ENCODE peak calls at places on chromosomes 1 and 21, in five cellular contexts. One of them, this sample, is unnamed.
A peak's percentile ranks its signal among the peaks of the same experiment; 100 is the strongest.

GRCh38 chr1:23745515-23745914 is 2.2 kb downstream of the ELOA start:
- DNase-seq in body of pancreas: peak; percentile 69
- DNase-seq in CD8-positive, alpha-beta memory T cell: no peak
- DNase-seq in GM23248: peak; percentile 70
- DNase-seq in AG04450: no peak
- DNase-seq in this sample: no peak

GRCh38 chr1:92356956-92357355 is 58.1 kb downstream of the RPAP2 start:
- DNase-seq in body of pancreas: no peak
- DNase-seq in CD8-positive, alpha-beta memory T cell: no peak
- DNase-seq in GM23248: peak; percentile 70
- DNase-seq in AG04450: peak; percentile 65
- DNase-seq in this sample: peak; percentile 20

GRCh38 chr1:202638019-202638887 is 72.0 kb downstream of the SYT2 start:
- DNase-seq in body of pancreas: no peak
- DNase-seq in CD8-positive, alpha-beta memory T cell: no peak
- DNase-seq in GM23248: no peak
- DNase-seq in AG04450: no peak
- DNase-seq in this sample: no peak

GRCh38 chr1:108049083-108049819 is 84.3 kb upstream of the VAV3 start:
- DNase-seq in body of pancreas: no peak
- DNase-seq in CD8-positive, alpha-beta memory T cell: no peak
- DNase-seq in GM23248: peak; percentile 61
- DNase-seq in AG04450: no peak
- DNase-seq in this sample: no peak

GRCh38 chr1:153515504-153516394 is 20.0 kb downstream of the S100A6 start:
- DNase-seq in body of pancreas: no peak
- DNase-seq in CD8-positive, alpha-beta memory T cell: no peak
- DNase-seq in GM23248: no peak
- DNase-seq in AG04450: no peak
- DNase-seq in this sample: no peak

GRCh38 chr1:109788695-109789521 is 25.2 kb upstream of the EPS8L3 start:
- DNase-seq in body of pancreas: no peak
- DNase-seq in CD8-positive, alpha-beta memory T cell: no peak
- DNase-seq in GM23248: peak; percentile 50
- DNase-seq in AG04450: no peak
- DNase-seq in this sample: no peak

GRCh38 chr1:29548091-29548490 is 311.8 kb downstream of the PTPRU start:
- DNase-seq in body of pancreas: no peak
- DNase-seq in CD8-positive, alpha-beta memory T cell: no peak
- DNase-seq in GM23248: no peak
- DNase-seq in AG04450: no peak
- DNase-seq in this sample: no peak

GRCh38 chr1:185483647-185484450 is 166.8 kb upstream of the IVNS1ABP start:
- DNase-seq in body of pancreas: no peak
- DNase-seq in CD8-positive, alpha-beta memory T cell: no peak
- DNase-seq in GM23248: peak; percentile 97
- DNase-seq in AG04450: peak; percentile 51
- DNase-seq in this sample: peak; percentile 89

GRCh38 chr21:34802180-34802899 is 133.5 kb downstream of the CLIC6 start:
- DNase-seq in body of pancreas: no peak
- DNase-seq in CD8-positive, alpha-beta memory T cell: no peak
- DNase-seq in GM23248: peak; percentile 61
- DNase-seq in AG04450: no peak
- DNase-seq in this sample: no peak

GRCh38 chr1:22038036-22038435 is 14.5 kb upstream of the CDC42 start:
- DNase-seq in body of pancreas: no peak
- DNase-seq in CD8-positive, alpha-beta memory T cell: no peak
- DNase-seq in GM23248: peak; percentile 56
- DNase-seq in AG04450: no peak
- DNase-seq in this sample: no peak

GRCh38 chr1:182413969-182414368 is 13.5 kb upstream of the TEDDM1 start:
- DNase-seq in body of pancreas: no peak
- DNase-seq in CD8-positive, alpha-beta memory T cell: no peak
- DNase-seq in GM23248: no peak
- DNase-seq in AG04450: no peak
- DNase-seq in this sample: no peak

GRCh38 chr21:45596704-45597318 is 46.7 kb upstream of the PCBP3 start:
- DNase-seq in body of pancreas: peak; percentile 82
- DNase-seq in CD8-positive, alpha-beta memory T cell: peak; percentile 81
- DNase-seq in GM23248: peak; percentile 65
- DNase-seq in AG04450: no peak
- DNase-seq in this sample: no peak

GRCh38 chr21:15617968-15618367 is 111.8 kb upstream of the USP25 start:
- DNase-seq in body of pancreas: no peak
- DNase-seq in CD8-positive, alpha-beta memory T cell: no peak
- DNase-seq in GM23248: peak; percentile 57
- DNase-seq in AG04450: no peak
- DNase-seq in this sample: peak; percentile 73

GRCh38 chr1:20200966-20201365 is 14.6 kb upstream of the PLA2G2C start:
- DNase-seq in body of pancreas: no peak
- DNase-seq in CD8-positive, alpha-beta memory T cell: no peak
- DNase-seq in GM23248: no peak
- DNase-seq in AG04450: no peak
- DNase-seq in this sample: no peak

GRCh38 chr1:33255347-33256311 is 663 bp upstream of the ZNF362 start:
- DNase-seq in body of pancreas: peak; percentile 76
- DNase-seq in CD8-positive, alpha-beta memory T cell: no peak
- DNase-seq in GM23248: peak; percentile 73
- DNase-seq in AG04450: no peak
- DNase-seq in this sample: peak; percentile 32

GRCh38 chr1:9767964-9768668 is 55.6 kb downstream of the CLSTN1 start:
- DNase-seq in body of pancreas: no peak
- DNase-seq in CD8-positive, alpha-beta memory T cell: peak; percentile 3
- DNase-seq in GM23248: no peak
- DNase-seq in AG04450: no peak
- DNase-seq in this sample: no peak

GRCh38 chr1:94061513-94062443 is 59.2 kb downstream of the ABCA4 start:
- DNase-seq in body of pancreas: peak; percentile 79
- DNase-seq in CD8-positive, alpha-beta memory T cell: no peak
- DNase-seq in GM23248: peak; percentile 81
- DNase-seq in AG04450: peak; percentile 57
- DNase-seq in this sample: peak; percentile 72

GRCh38 chr21:44345495-44345894 is 6.3 kb upstream of the CFAP410 start:
- DNase-seq in body of pancreas: no peak
- DNase-seq in CD8-positive, alpha-beta memory T cell: no peak
- DNase-seq in GM23248: no peak
- DNase-seq in AG04450: no peak
- DNase-seq in this sample: no peak

GRCh38 chr1:244087611-244088010 is 36.5 kb downstream of the ZBTB18 start:
- DNase-seq in body of pancreas: no peak
- DNase-seq in CD8-positive, alpha-beta memory T cell: no peak
- DNase-seq in GM23248: no peak
- DNase-seq in AG04450: no peak
- DNase-seq in this sample: no peak

GRCh38 chr1:238823416-238823815 is 563.0 kb upstream of the CHRM3 start:
- DNase-seq in body of pancreas: no peak
- DNase-seq in CD8-positive, alpha-beta memory T cell: no peak
- DNase-seq in GM23248: no peak
- DNase-seq in AG04450: no peak
- DNase-seq in this sample: no peak

GRCh38 chr1:35350872-35351271 is 82.4 kb downstream of the ZMYM4 start:
- DNase-seq in body of pancreas: no peak
- DNase-seq in CD8-positive, alpha-beta memory T cell: no peak
- DNase-seq in GM23248: no peak
- DNase-seq in AG04450: no peak
- DNase-seq in this sample: no peak

GRCh38 chr1:207805841-207806421 is 54.1 kb downstream of the CD46 start:
- DNase-seq in body of pancreas: peak; percentile 74
- DNase-seq in CD8-positive, alpha-beta memory T cell: no peak
- DNase-seq in GM23248: peak; percentile 99
- DNase-seq in AG04450: peak; percentile 85
- DNase-seq in this sample: peak; percentile 95

GRCh38 chr1:154847891-154848290 is 22.2 kb downstream of the KCNN3 start:
- DNase-seq in body of pancreas: no peak
- DNase-seq in CD8-positive, alpha-beta memory T cell: no peak
- DNase-seq in GM23248: peak; percentile 18
- DNase-seq in AG04450: no peak
- DNase-seq in this sample: no peak

GRCh38 chr1:68141801-68142440 is 90.4 kb downstream of the WLS start:
- DNase-seq in body of pancreas: no peak
- DNase-seq in CD8-positive, alpha-beta memory T cell: no peak
- DNase-seq in GM23248: no peak
- DNase-seq in AG04450: no peak
- DNase-seq in this sample: peak; percentile 46

GRCh38 chr1:202107801-202108731 is 14.7 kb upstream of the GPR37L1 start:
- DNase-seq in body of pancreas: peak; percentile 91
- DNase-seq in CD8-positive, alpha-beta memory T cell: no peak
- DNase-seq in GM23248: no peak
- DNase-seq in AG04450: no peak
- DNase-seq in this sample: no peak

GRCh38 chr21:10272216-10272615 is 249.2 kb upstream of the TPTE start:
- DNase-seq in body of pancreas: no peak
- DNase-seq in CD8-positive, alpha-beta memory T cell: no peak
- DNase-seq in GM23248: peak; percentile 5
- DNase-seq in AG04450: no peak
- DNase-seq in this sample: no peak

GRCh38 chr1:214439352-214440119 is 111.9 kb downstream of the PTPN14 start:
- DNase-seq in body of pancreas: peak; percentile 71
- DNase-seq in CD8-positive, alpha-beta memory T cell: no peak
- DNase-seq in GM23248: no peak
- DNase-seq in AG04450: peak; percentile 76
- DNase-seq in this sample: peak; percentile 95

GRCh38 chr21:27647921-27648320 is 681.0 kb upstream of the ADAMTS5 start:
- DNase-seq in body of pancreas: no peak
- DNase-seq in CD8-positive, alpha-beta memory T cell: no peak
- DNase-seq in GM23248: peak; percentile 22
- DNase-seq in AG04450: no peak
- DNase-seq in this sample: no peak

GRCh38 chr1:46218443-46218842 is 15.3 kb downstream of the LURAP1 start:
- DNase-seq in body of pancreas: no peak
- DNase-seq in CD8-positive, alpha-beta memory T cell: no peak
- DNase-seq in GM23248: no peak
- DNase-seq in AG04450: no peak
- DNase-seq in this sample: no peak

GRCh38 chr1:29298175-29298720 is 61.9 kb downstream of the PTPRU start:
- DNase-seq in body of pancreas: no peak
- DNase-seq in CD8-positive, alpha-beta memory T cell: no peak
- DNase-seq in GM23248: no peak
- DNase-seq in AG04450: no peak
- DNase-seq in this sample: peak; percentile 4

DNA sequence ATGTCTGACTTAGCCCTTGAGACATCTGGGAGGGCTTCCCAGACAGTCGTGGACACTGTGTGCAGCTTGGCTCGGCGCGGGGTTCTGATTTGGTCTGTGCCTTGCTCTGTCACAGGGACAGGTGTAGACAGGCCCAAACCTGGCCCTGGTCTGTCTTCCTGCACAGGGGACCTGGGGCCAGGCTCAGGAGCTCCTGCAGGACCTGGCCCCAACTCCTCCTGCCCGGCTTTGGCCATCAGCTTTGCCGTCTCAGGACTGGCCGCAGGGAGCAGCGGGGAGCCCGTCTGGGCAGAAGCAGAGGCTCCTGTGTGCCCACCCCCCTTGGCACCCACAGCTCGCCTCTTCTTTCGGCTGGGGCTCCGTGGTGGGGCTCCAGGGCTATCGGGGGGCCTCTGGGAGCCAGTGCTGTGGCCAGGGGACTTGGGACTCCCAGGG is 1.7 kb downstream of the PERM1 start:
- DNase-seq in body of pancreas: no peak
- DNase-seq in CD8-positive, alpha-beta memory T cell: no peak
- DNase-seq in GM23248: no peak
- DNase-seq in AG04450: no peak
- DNase-seq in this sample: no peak
- H3K27me3 ChIP-seq in body of pancreas: no peaks in the 10 kb centered on the region
- H3K27me3 ChIP-seq in CD8-positive, alpha-beta memory T cell: peaks cover 3% of the 10 kb centered on the region
- H3K27me3 ChIP-seq in GM23248: peaks cover 10% of the 10 kb centered on the region
- H3K27me3 ChIP-seq in AG04450: peaks cover 35% of the 10 kb centered on the region
- H3K27me3 ChIP-seq in this sample: peaks cover 4% of the 10 kb centered on the region

GRCh38 chr1:194361374-194362131 is 1175.1 kb upstream of the B3GALT2 start:
- DNase-seq in body of pancreas: no peak
- DNase-seq in CD8-positive, alpha-beta memory T cell: no peak
- DNase-seq in GM23248: no peak
- DNase-seq in AG04450: no peak
- DNase-seq in this sample: no peak
- H3K4me3 ChIP-seq in body of pancreas: no peak overlapping the region
- H3K4me3 ChIP-seq in CD8-positive, alpha-beta memory T cell: no peak overlapping the region
- H3K4me3 ChIP-seq in GM23248: no peak overlapping the region
- H3K4me3 ChIP-seq in AG04450: no peak overlapping the region
- H3K4me3 ChIP-seq in this sample: no peak overlapping the region

GRCh38 chr1:15991427-15992186 is 12.4 kb upstream of the SRARP start:
- DNase-seq in body of pancreas: no peak
- DNase-seq in CD8-positive, alpha-beta memory T cell: no peak
- DNase-seq in GM23248: no peak
- DNase-seq in AG04450: no peak
- DNase-seq in this sample: no peak

GRCh38 chr1:15988856-15989736 is 13.2 kb upstream of the ZBTB17 start:
- DNase-seq in body of pancreas: no peak
- DNase-seq in CD8-positive, alpha-beta memory T cell: no peak
- DNase-seq in GM23248: no peak
- DNase-seq in AG04450: no peak
- DNase-seq in this sample: no peak

GRCh38 chr1:15992582-15993500 is 11.2 kb upstream of the SRARP start:
- DNase-seq in body of pancreas: no peak
- DNase-seq in CD8-positive, alpha-beta memory T cell: no peak
- DNase-seq in GM23248: no peak
- DNase-seq in AG04450: no peak
- DNase-seq in this sample: no peak

GRCh38 chr1:15992187-15992553 is 11.9 kb upstream of the SRARP start:
- DNase-seq in body of pancreas: no peak
- DNase-seq in CD8-positive, alpha-beta memory T cell: no peak
- DNase-seq in GM23248: no peak
- DNase-seq in AG04450: no peak
- DNase-seq in this sample: no peak

GRCh38 chr1:15989776-15990175 is 13.9 kb upstream of the ZBTB17 start:
- DNase-seq in body of pancreas: no peak
- DNase-seq in CD8-positive, alpha-beta memory T cell: no peak
- DNase-seq in GM23248: no peak
- DNase-seq in AG04450: no peak
- DNase-seq in this sample: no peak
- H3K27me3 ChIP-seq in body of pancreas: no peaks in the 10 kb centered on the region
- H3K27me3 ChIP-seq in CD8-positive, alpha-beta memory T cell: no peaks in the 10 kb centered on the region
- H3K27me3 ChIP-seq in GM23248: no peaks in the 10 kb centered on the region
- H3K27me3 ChIP-seq in AG04450: peaks cover 2% of the 10 kb centered on the region
- H3K27me3 ChIP-seq in this sample: no peaks in the 10 kb centered on the region

DNA sequence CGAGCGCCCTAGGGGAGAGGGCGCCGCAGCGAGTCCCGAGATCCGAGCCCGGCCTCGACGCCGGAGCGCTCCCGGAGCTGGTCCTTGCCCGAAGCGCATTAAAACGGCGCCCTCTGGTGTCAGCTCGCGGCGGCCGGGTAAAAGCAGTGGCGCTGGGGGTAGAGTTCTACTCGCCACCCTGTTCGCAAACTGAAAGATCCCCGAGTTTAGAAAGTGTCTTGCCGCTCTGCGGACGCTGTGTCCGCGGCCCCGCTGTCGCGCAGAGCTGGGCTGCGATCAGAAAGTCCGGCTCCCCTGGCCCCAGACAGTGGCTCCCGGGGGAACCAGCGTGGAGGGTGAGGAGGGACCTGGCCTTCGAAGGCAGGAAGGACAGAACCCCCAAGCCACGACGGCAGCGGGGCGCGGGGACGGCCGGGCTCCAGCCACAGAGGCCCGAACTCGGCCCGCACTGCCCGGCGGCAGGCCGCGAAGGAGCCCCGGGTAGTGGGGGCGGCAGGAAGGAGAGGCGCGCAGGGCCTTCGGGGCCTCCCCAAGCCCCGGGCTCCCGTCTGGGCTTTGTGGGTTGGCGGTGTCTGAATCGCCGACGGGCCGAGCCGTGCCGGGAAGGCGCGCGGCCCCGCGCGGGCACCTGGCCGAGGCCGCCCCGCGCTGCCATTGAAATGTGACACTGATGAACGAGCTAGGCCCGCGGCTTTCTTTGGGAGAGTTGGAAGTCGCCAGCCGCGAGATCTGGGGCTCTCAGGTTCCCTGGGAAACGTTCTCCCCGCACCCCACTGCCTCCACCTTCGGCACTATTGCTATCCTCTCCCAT is 39.1 kb upstream of the NFIA start:
- DNase-seq in body of pancreas: peak; percentile 91
- DNase-seq in CD8-positive, alpha-beta memory T cell: peak; percentile 76
- DNase-seq in GM23248: peak; percentile 85
- DNase-seq in AG04450: peak; percentile 23
- DNase-seq in this sample: peak; percentile 40
- H3K4me3 ChIP-seq in body of pancreas: peak overlapping the region; percentile 70
- H3K4me3 ChIP-seq in CD8-positive, alpha-beta memory T cell: peak overlapping the region; percentile 50
- H3K4me3 ChIP-seq in GM23248: peak overlapping the region; percentile 64
- H3K4me3 ChIP-seq in AG04450: peak overlapping the region; percentile 47
- H3K4me3 ChIP-seq in this sample: peak overlapping the region; percentile 54

This sample was measured in astrocyte.